ENCODE peak calls at places on chromosomes 16 and 17, in four cellular contexts. K, V, H and Y are unnamed samples.

GRCh38 chr16:55569025-55569424 is 2.5 kb downstream of the CAPNS2 start:
- DNase-seq in K (peak; percentile 32), V (no peak), H (no peak), Y (no peak)

GRCh38 chr16:49961087-49961486 is 63.9 kb upstream of the CNEP1R1 start:
- DNase-seq in K (peak; percentile 38), V (no peak), H (no peak), Y (no peak)

GRCh38 chr16:49980166-49980565 is 44.9 kb upstream of the CNEP1R1 start:
- DNase-seq in K (no peak), V (no peak), H (no peak), Y (no peak)

GRCh38 chr16:2673066-2673999 is 9.0 kb upstream of the KCTD5 start:
- DNase-seq in K (peak; percentile 95), V (peak; percentile 95), H (peak; percentile 85), Y (peak; percentile 99)

GRCh38 chr16:67163903-67164558 is 514 bp upstream of the HSF4 start:
- DNase-seq in K (no peak), V (peak; percentile 60), H (no peak), Y (no peak)

GRCh38 chr17:74833501-74834361 is 26.0 kb downstream of the GRIN2C start:
- DNase-seq in K (no peak), V (no peak), H (peak; percentile 33), Y (no peak)

GRCh38 chr17:41624208-41625101 is at the start of gene KRT17:
- DNase-seq in K (no peak), V (no peak), H (no peak), Y (no peak)

GRCh38 chr17:78716814-78717393 is 65.2 kb downstream of the CYTH1 start:
- DNase-seq in K (peak; percentile 57), V (peak; percentile 55), H (peak; percentile 53), Y (no peak)

GRCh38 chr17:34703533-34703932 is 124.2 kb downstream of the TMEM132E start:
- DNase-seq in K (peak; percentile 24), V (no peak), H (peak; percentile 31), Y (peak; percentile 67)

GRCh38 chr17:68347380-68347779 is 56.1 kb downstream of the ARSG start:
- DNase-seq in K (peak; percentile 7), V (no peak), H (no peak), Y (no peak)

DNA sequence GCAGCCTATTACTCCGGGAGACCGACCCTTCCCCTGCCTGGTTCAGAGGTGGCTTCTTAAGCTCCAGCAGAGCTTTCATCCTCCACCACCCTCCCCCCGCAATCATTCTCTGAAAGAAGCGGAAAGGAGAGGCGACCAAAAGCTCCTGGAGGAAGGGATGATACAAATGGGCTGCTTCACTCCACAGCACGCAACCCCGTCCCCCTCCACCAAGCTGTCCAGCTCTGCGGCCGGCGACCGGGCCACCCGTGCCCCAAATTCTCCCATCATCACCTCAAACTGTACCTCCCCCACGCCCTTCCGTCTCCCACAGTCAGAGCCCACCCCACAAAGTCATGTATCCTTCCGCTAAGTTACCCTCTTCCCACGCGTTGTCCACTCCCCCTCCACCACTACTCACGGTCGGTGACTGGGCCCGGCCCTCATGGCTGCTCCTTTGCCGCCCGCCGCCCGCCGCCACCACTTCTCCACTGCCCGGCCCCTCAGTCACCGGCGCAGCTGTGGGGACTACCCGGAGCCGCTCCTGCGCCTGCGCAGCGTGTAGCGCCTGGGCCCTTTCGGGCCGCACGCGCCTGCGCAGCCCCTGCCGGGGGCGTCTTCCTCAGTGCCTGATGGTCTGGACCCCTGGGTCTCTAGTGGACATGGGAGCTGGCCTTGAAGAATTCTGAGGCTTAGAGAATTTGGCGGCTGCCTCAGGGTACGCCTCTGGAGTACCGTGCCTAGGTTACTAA is at the start of gene FAM222B:
- DNase-seq in K (peak; percentile 87), V (peak; percentile 78), H (peak; percentile 26), Y (peak; percentile 89)
- TF ChIP-seq POLR2A in K (peak; percentile 72), V (peak; percentile 62), H (no peak), Y (peak; percentile 56)

GRCh38 chr16:28903344-28904042 is 21.5 kb downstream of the RABEP2 start:
- DNase-seq in K (no peak), V (no peak), H (no peak), Y (no peak)

GRCh38 chr16:28904828-28905227 is 20.2 kb downstream of the RABEP2 start:
- DNase-seq in K (no peak), V (no peak), H (no peak), Y (no peak)

GRCh38 chr16:28901862-28902261 is 23.2 kb downstream of the RABEP2 start:
- DNase-seq in K (no peak), V (no peak), H (no peak), Y (no peak)

GRCh38 chr16:28904363-28904762 is 20.7 kb downstream of the RABEP2 start:
- DNase-seq in K (no peak), V (no peak), H (no peak), Y (no peak)

GRCh38 chr16:28902909-28903308 is 22.1 kb downstream of the RABEP2 start:
- DNase-seq in K (no peak), V (no peak), H (no peak), Y (no peak)
- TF ChIP-seq POLR2A in K (no peak), V (no peak), H (no peak), Y (no peak)

GRCh38 chr17:37744961-37745800 is at the start of gene HNF1B:
- DNase-seq in K (no peak), V (no peak), H (no peak), Y (no peak)
- TF ChIP-seq POLR2A in K (no peak), V (no peak), H (no peak), Y (no peak)

DNA sequence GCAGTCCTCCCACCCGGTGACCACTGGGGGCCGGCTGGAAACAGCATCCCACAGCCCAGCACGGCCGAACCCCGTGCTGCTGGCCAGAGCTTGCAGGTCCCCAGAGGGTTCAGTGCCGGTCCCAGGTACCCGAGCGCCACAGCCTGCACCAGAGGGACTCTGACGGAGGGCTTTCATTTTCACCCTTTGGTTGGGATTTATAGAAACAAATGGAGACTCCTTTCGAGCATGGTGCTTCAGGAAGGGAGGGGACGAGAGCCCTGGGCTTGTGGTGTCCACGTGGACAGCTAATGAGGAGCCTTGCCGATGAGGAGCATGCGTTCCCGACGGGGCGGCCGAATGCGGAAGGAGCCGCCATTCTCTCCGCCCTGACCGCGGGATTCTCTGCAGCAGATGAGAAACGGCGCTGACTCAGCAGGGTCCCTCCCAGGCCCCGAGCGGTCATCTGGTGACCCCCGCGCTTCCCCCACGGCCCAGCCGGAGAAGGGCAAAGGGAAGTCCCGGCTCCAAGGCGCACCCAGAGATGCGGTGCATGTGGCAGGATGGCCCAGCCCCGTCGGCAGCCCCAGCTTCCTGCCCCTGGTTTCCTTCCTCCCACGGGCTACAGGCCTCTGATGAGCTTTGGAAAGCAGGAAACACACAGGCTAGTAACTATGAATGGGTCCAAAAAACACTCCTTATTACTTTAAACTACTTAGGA is 9.8 kb downstream of the SLC38A10 start:
- DNase-seq in K (peak; percentile 64), V (peak; percentile 51), H (peak; percentile 58), Y (peak; percentile 44)
- TF ChIP-seq POLR2A in K (peak; percentile 73), V (no peak), H (no peak), Y (no peak)

GRCh38 chr17:2384439-2385127 is 16.3 kb downstream of the MNT start:
- DNase-seq in K (no peak), V (no peak), H (no peak), Y (no peak)

GRCh38 chr17:2388020-2388704 is 12.7 kb downstream of the MNT start:
- DNase-seq in K (no peak), V (no peak), H (no peak), Y (no peak)

GRCh38 chr17:2385240-2386202 is 15.3 kb downstream of the MNT start:
- DNase-seq in K (no peak), V (peak; percentile 73), H (no peak), Y (no peak)

GRCh38 chr17:2387086-2388019 is 13.5 kb downstream of the MNT start:
- DNase-seq in K (no peak), V (no peak), H (no peak), Y (no peak)

GRCh38 chr17:2386400-2387085 is 14.3 kb downstream of the MNT start:
- DNase-seq in K (no peak), V (no peak), H (no peak), Y (no peak)
- TF ChIP-seq POLR2A in K (no peak), V (no peak), H (no peak), Y (no peak)

GRCh38 chr16:69145658-69146057 is 13.2 kb downstream of the UTP4 start:
- DNase-seq in K (no peak), V (no peak), H (no peak), Y (peak; percentile 37)
- TF ChIP-seq POLR2A in K (no peak), V (no peak), H (no peak), Y (no peak)

GRCh38 chr17:81043725-81044427 is 8.9 kb downstream of the BAIAP2 start:
- DNase-seq in K (peak; percentile 32), V (no peak), H (no peak), Y (no peak)
- TF ChIP-seq POLR2A in K (no peak), V (no peak), H (no peak), Y (no peak)

DNA sequence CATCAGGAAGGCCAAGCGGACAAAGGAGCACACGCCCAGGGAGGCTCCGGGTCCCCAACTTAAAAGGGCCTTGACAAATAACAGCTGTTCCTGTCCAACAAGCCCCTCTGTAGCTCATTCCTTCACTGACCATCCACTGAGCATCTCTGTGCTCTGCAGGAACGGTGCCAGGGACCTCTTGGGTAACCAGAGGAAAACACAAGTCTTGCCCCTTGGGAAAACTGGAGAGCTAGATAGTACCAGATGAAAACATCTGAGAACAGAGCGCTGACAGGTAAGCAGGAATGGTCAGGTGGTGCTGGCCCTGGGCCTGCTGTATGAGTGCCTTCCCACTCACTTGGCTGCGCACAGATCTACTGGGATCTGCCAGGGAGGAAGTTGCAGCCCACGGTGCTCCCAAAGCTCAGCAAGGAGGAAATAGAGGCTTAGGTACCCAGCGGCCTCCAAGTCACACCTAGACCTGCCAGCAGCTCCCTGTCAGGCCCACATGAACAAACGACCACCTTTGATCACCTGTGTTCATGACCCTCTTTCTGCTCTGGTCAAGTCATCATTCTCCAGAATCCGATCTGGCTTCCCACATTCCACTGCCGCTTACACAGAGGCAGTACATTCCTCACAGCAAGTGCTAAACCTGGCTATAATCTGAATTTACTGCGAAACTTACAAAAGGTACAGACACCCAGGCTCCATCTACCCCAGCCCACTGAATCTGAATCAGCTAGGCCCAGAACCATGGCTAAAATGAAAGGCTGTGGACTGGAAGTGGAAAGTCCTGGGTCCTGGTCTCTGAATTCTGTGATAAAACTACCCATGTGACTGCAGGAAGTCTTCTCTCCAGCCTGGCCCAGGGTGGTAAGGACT is 12.4 kb downstream of the DCAKD start:
- DNase-seq in K (no peak), V (peak; percentile 65), H (peak; percentile 50), Y (no peak)
- TF ChIP-seq POLR2A in K (no peak), V (no peak), H (no peak), Y (no peak)